ENCODE peak calls at places on chromosome 12, in five cellular contexts. E, V, A, J and L are unnamed samples.

GRCh38 chr12:88305491-88305890 is 163.4 kb downstream of the TMTC3 start:
- DNase-seq in E (no peak), J (no peak), A (no peak), V (no peak), L (no peak)

GRCh38 chr12:16189849-16190248 is 87.6 kb downstream of the SLC15A5 start:
- DNase-seq in E (no peak), J (no peak), V (no peak), A (no peak), L (no peak)

GRCh38 chr12:3885179-3886094 is 12.2 kb upstream of the PARP11 start:
- DNase-seq in J (peak), A (no peak), E (no peak), V (no peak), L (no peak)

GRCh38 chr12:95073698-95074520 is 491 bp upstream of the NR2C1 start:
- DNase-seq in A (no peak), E (peak), V (no peak), J (no peak), L (peak)

GRCh38 chr12:3436496-3437060 is 54.4 kb upstream of the PRMT8 start:
- DNase-seq in J (no peak), V (no peak), E (no peak), A (no peak), L (no peak)

GRCh38 chr12:109783965-109784244 is 49.3 kb downstream of the TRPV4 start:
- DNase-seq in A (no peak), J (no peak), E (no peak), V (no peak), L (no peak)

GRCh38 chr12:90399317-90399716 is 555.7 kb downstream of the CCER1 start:
- DNase-seq in J (no peak), V (no peak), E (no peak), A (no peak), L (no peak)

GRCh38 chr12:53944907-53945847 is 6.5 kb downstream of the HOXC13 start:
- DNase-seq in A (no peak), E (no peak), V (no peak), J (no peak), L (no peak)

GRCh38 chr12:91326043-91327027 is 143.7 kb upstream of the DCN start:
- DNase-seq in V (peak), A (no peak), E (no peak), J (peak), L (no peak)

GRCh38 chr12:56631790-56632700 is 1.9 kb upstream of the BAZ2A start:
- DNase-seq in E (no peak), A (peak), J (peak), V (peak), L (no peak)

GRCh38 chr12:107238276-107238675 is 144.9 kb upstream of the CRY1 start:
- DNase-seq in E (no peak), J (no peak), V (no peak), A (no peak), L (no peak)

GRCh38 chr12:127363392-127363791 is 903.6 kb upstream of the TMEM132C start:
- DNase-seq in E (no peak), A (no peak), J (no peak), V (no peak), L (no peak)

GRCh38 chr12:79681008-79681590 is 9.7 kb downstream of the PAWR start:
- DNase-seq in V (peak), A (no peak), J (no peak), E (no peak), L (no peak)

GRCh38 chr12:124545508-124546418 is 21.6 kb downstream of the NCOR2 start:
- DNase-seq in A (no peak), J (no peak), V (no peak), E (no peak), L (no peak)

GRCh38 chr12:131261906-131262305 is 308.2 kb downstream of the ADGRD1 start:
- DNase-seq in E (no peak), A (no peak), V (peak), J (no peak), L (no peak)

GRCh38 chr12:11812558-11813421 is 163.3 kb downstream of the ETV6 start:
- DNase-seq in A (no peak), J (peak), E (peak), V (no peak), L (no peak)